ENCODE peak calls at places on chromosomes 16 and 17, in four cellular contexts. T, A, Q and Z are unnamed samples.

GRCh38 chr16:67000384-67001158 is 12.2 kb downstream of the CES4A start:
- DNase-seq in T (no peak), A (peak; percentile 62), Q (no peak), Z (peak; percentile 68)

GRCh38 chr16:67055712-67056487 is 27.0 kb downstream of the CBFB start:
- DNase-seq in T (no peak), A (no peak), Q (peak; percentile 36), Z (peak; percentile 25)

GRCh38 chr17:34502426-34502825 is 77.0 kb upstream of the TMEM132E start:
- DNase-seq in T (no peak), A (no peak), Q (no peak), Z (no peak)

GRCh38 chr16:84749072-84749471 is 49.3 kb downstream of the USP10 start:
- DNase-seq in T (no peak), A (no peak), Q (no peak), Z (no peak)

GRCh38 chr17:78781339-78782304 is at the start of gene CYTH1:
- DNase-seq in T (peak; percentile 30), A (no peak), Q (peak; percentile 41), Z (peak; percentile 56)

GRCh38 chr17:50443492-50444051 is 17.6 kb downstream of the ACSF2 start:
- DNase-seq in T (no peak), A (no peak), Q (no peak), Z (peak; percentile 48)

GRCh38 chr17:7687072-7687907 is at the start of gene TP53:
- DNase-seq in T (peak; percentile 92), A (peak; percentile 93), Q (peak; percentile 97), Z (peak; percentile 91)

GRCh38 chr17:50423553-50424159 is 2.4 kb upstream of the ACSF2 start:
- DNase-seq in T (no peak), A (peak; percentile 66), Q (peak; percentile 50), Z (no peak)

GRCh38 chr17:16199093-16199492 is 16.2 kb downstream of the NCOR1 start:
- DNase-seq in T (no peak), A (no peak), Q (no peak), Z (no peak)

GRCh38 chr16:3578610-3579551 is 1.7 kb upstream of the NLRC3 start:
- DNase-seq in T (peak; percentile 27), A (no peak), Q (no peak), Z (no peak)

GRCh38 chr16:30813821-30814189 is 26.8 kb upstream of the ZNF629 start:
- DNase-seq in T (no peak), A (no peak), Q (no peak), Z (no peak)

GRCh38 chr16:83040174-83040573 is 413.4 kb downstream of the CDH13 start:
- DNase-seq in T (no peak), A (no peak), Q (no peak), Z (no peak)

GRCh38 chr16:19245326-19245925 is 40.1 kb upstream of the CLEC19A start:
- DNase-seq in T (no peak), A (peak; percentile 13), Q (no peak), Z (no peak)

GRCh38 chr16:56781565-56781964 is 51.6 kb downstream of the NUP93 start:
- DNase-seq in T (no peak), A (no peak), Q (no peak), Z (no peak)

GRCh38 chr17:70621593-70621992 is 452.3 kb downstream of the KCNJ2 start:
- DNase-seq in T (no peak), A (no peak), Q (no peak), Z (no peak)

GRCh38 chr16:19745286-19746018 is 27.4 kb downstream of the IQCK start:
- DNase-seq in T (no peak), A (no peak), Q (no peak), Z (no peak)

GRCh38 chr17:34312080-34312479 is 7.2 kb upstream of the CCL8 start:
- DNase-seq in T (no peak), A (no peak), Q (peak; percentile 13), Z (no peak)

GRCh38 chr17:83182620-83183063 is 103.2 kb downstream of the METRNL start:
- DNase-seq in T (no peak), A (no peak), Q (no peak), Z (peak; percentile 48)
- H3K9me3 ChIP-seq in T (no peaks in the 10 kb centered on the region), A (no peaks in the 10 kb centered on the region), Q (no peaks in the 10 kb centered on the region), Z (no peaks in the 10 kb centered on the region)

DNA sequence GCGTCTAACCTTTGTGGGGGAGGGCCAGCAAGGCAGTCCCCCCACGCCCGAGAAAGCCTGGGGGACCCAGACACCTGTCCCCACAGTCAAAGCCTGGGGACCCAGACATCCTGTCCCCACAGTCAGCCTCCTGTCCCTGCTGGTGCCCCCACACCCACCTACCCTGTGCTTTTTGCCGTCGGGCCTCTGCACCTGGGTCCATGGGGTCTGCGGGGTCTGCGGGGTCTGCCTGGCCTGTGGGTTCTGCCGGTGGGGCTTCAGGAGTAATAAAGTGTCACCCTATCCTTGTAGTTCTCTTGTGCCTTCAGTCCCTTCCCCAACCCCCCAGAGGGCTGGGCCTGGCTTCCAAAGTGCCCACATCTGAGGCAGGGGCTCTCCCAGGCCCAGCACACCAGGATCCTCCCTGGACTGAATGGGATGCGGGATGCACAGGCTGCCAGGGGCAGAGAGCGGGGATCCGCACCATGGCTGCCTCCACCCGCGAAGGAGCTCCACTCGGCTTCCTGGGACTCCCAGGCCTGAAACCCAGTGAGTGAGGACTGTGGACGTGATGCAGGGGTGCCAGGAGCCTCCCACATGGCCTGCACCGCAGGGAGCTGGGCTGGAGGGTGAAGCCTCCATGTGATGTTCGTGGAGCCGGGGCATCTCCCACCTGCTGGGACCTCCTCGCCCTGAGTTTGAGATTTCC is 16.3 kb upstream of the DPEP1 start:
- DNase-seq in T (no peak), A (no peak), Q (peak; percentile 49), Z (no peak)
- H3K27ac ChIP-seq in T (no peak overlapping the region), A (no peak overlapping the region), Q (no peak overlapping the region), Z (no peak overlapping the region)

GRCh38 chr17:1110844-1111598 is 68.8 kb downstream of the ABR start:
- DNase-seq in T (no peak), A (no peak), Q (peak; percentile 90), Z (peak; percentile 31)
- H3K4me3 ChIP-seq in T (no peak overlapping the region), A (no peak overlapping the region), Q (peak overlapping the region; percentile 1), Z (no peak overlapping the region)

GRCh38 chr17:31629696-31630470 is 229.2 kb downstream of the COPRS start:
- DNase-seq in T (no peak), A (no peak), Q (no peak), Z (no peak)

GRCh38 chr17:31627960-31628359 is 231.1 kb downstream of the COPRS start:
- DNase-seq in T (no peak), A (no peak), Q (no peak), Z (no peak)

GRCh38 chr17:31621566-31621965 is 230.1 kb downstream of the RAB11FIP4 start:
- DNase-seq in T (no peak), A (no peak), Q (no peak), Z (no peak)

GRCh38 chr17:31623990-31624389 is 232.5 kb downstream of the RAB11FIP4 start:
- DNase-seq in T (no peak), A (no peak), Q (no peak), Z (no peak)
- H3K9me3 ChIP-seq in T (no peaks in the 10 kb centered on the region), A (no peaks in the 10 kb centered on the region), Q (peaks cover 37% of the 10 kb centered on the region), Z (peaks cover 7% of the 10 kb centered on the region)

DNA sequence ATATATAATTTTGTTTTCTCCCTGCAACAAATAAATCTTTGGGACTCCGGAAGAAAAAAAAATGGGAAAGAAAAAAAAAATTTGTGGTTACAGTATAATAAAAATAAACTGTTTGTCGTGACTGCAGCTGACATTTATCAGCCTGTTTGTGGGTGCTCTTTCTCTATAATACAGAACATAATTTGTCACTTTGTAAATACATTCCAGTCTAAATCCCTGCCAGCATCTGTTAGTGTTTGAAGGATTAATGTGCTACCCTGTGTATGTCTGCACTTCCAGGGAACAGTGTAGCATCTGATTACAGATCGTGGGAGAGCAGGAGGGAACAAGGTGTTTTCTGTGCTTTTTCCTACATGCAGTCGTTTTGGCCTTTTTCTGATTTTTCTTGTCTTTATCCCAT is 265.0 kb downstream of the WWOX start:
- DNase-seq in T (no peak), A (no peak), Q (no peak), Z (no peak)
- H3K27ac ChIP-seq in T (no peak overlapping the region), A (no peak overlapping the region), Q (no peak overlapping the region), Z (no peak overlapping the region)

GRCh38 chr16:73166394-73166971 is 118.6 kb upstream of the ZFHX3 start:
- DNase-seq in T (no peak), A (no peak), Q (no peak), Z (no peak)
- H3K4me3 ChIP-seq in T (no peak overlapping the region), A (no peak overlapping the region), Q (no peak overlapping the region), Z (no peak overlapping the region)

DNA sequence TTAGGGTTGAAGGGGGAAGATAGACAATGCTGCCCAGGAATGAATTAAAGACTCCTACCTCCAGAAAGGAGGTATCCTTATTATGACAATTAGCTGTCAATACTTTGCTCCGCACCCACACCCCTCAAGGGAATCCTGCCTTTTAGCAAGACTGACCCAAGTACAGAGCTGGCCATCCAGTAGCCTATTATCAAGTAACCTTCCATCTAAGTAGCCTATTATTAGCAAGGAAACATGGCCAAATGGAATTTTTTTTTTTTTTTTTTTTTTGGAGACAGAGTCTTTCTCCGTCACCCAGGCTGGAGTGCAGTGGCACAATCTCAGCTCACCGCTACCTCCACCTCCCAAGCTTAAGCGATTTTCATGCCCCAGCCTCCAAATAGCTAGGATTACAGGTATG is 161.3 kb downstream of the PMP22 start:
- DNase-seq in T (no peak), A (no peak), Q (no peak), Z (no peak)
- H3K9me3 ChIP-seq in T (no peaks in the 10 kb centered on the region), A (no peaks in the 10 kb centered on the region), Q (no peaks in the 10 kb centered on the region), Z (no peaks in the 10 kb centered on the region)

DNA sequence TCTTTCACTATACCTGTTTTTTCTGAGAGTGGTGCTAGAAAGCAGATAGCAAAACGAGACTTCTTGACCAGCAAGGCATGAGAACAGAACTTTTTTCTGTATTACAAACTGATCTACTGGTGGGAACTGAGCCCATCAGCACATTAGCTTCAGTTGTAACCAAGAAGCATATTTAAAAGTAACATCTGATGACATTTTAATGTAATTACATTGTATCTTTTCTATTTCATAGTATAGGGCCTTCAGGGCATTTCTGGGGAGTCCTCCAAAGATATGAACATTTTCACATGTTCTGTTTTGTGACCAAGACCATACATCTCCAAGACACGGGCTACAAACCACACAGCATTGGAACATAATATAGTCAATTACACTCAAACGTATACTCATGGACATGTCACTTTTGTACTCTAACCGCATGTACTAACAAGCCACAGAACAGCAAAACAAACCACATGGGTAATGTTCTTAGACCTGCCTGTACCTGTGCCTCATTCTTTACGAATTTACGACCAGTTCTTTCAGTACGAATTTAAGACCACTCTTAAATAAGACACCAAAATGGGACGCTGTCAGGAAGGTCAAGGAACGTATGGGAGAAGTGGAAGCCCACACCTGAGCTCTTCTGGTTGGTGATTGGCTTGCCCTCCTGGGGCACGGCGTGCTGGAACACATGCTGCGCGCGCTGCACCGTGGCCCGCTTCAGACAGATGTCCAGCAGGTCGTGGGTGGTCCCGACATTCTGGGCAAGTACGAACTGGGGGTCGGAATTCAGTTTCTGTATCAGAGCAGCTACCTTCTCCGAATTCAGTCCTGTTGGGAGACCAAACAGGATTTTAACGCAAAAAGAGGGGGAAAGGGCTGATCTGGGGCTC is 811 bp downstream of the BLMH start:
- DNase-seq in T (peak; percentile 47), A (peak; percentile 40), Q (peak; percentile 60), Z (no peak)
- H3K27ac ChIP-seq in T (no peak overlapping the region), A (peak overlapping the region; percentile 64), Q (peak overlapping the region; percentile 82), Z (peak overlapping the region; percentile 70)

GRCh38 chr17:29069526-29070041 is 26.6 kb downstream of the PIPOX start:
- DNase-seq in T (no peak), A (no peak), Q (no peak), Z (peak; percentile 70)

GRCh38 chr17:29066603-29067002 is 23.7 kb downstream of the PIPOX start:
- DNase-seq in T (no peak), A (no peak), Q (no peak), Z (no peak)

GRCh38 chr17:29068828-29069227 is 25.9 kb downstream of the PIPOX start:
- DNase-seq in T (no peak), A (no peak), Q (no peak), Z (peak; percentile 34)

GRCh38 chr17:29063992-29064391 is 21.1 kb downstream of the PIPOX start:
- DNase-seq in T (no peak), A (no peak), Q (no peak), Z (no peak)

GRCh38 chr17:29066053-29066452 is 23.1 kb downstream of the PIPOX start:
- DNase-seq in T (no peak), A (no peak), Q (no peak), Z (no peak)
- H3K4me3 ChIP-seq in T (no peak overlapping the region), A (no peak overlapping the region), Q (no peak overlapping the region), Z (no peak overlapping the region)